ENCODE peak calls at places on chromosome 5, in five cellular contexts. O, Y, U, R and F are unnamed samples.

GRCh38 chr5:90882448-90882847 is 323.9 kb downstream of the ADGRV1 start:
- DNase-seq in O (no peak), Y (no peak), U (no peak), R (no peak), F (no peak)

GRCh38 chr5:102722930-102723329 is 32.2 kb upstream of the PAM start:
- DNase-seq in O (no peak), Y (no peak), U (no peak), R (no peak), F (no peak)

GRCh38 chr5:132725745-132726144 is 11.6 kb downstream of the KIF3A start:
- DNase-seq in O (no peak), Y (no peak), U (no peak), R (no peak), F (no peak)

GRCh38 chr5:33441241-33441844 is 578 bp downstream of the TARS1 start:
- DNase-seq in O (peak; percentile 77), Y (no peak), U (peak; percentile 40), R (peak; percentile 58), F (no peak)

GRCh38 chr5:177366528-177367322 is 9.0 kb downstream of the RGS14 start:
- DNase-seq in O (no peak), Y (peak; percentile 91), U (peak; percentile 96), R (no peak), F (peak; percentile 95)

GRCh38 chr5:137320056-137321045 is 178.8 kb downstream of the SPOCK1 start:
- DNase-seq in O (peak; percentile 39), Y (no peak), U (no peak), R (peak; percentile 64), F (no peak)

GRCh38 chr5:148961261-148962199 is 101.3 kb downstream of the SH3TC2 start:
- DNase-seq in O (peak; percentile 76), Y (no peak), U (no peak), R (no peak), F (no peak)

GRCh38 chr5:7762267-7762666 is 88.7 kb downstream of the CFAP90 start:
- DNase-seq in O (no peak), Y (no peak), U (no peak), R (no peak), F (no peak)

GRCh38 chr5:8188874-8189588 is 320.1 kb downstream of the MTRR start:
- DNase-seq in O (no peak), Y (no peak), U (no peak), R (no peak), F (no peak)

GRCh38 chr5:32312194-32312681 is 501 bp downstream of the MTMR12 start:
- DNase-seq in O (peak; percentile 43), Y (peak; percentile 78), U (peak; percentile 91), R (peak; percentile 47), F (peak; percentile 84)

DNA sequence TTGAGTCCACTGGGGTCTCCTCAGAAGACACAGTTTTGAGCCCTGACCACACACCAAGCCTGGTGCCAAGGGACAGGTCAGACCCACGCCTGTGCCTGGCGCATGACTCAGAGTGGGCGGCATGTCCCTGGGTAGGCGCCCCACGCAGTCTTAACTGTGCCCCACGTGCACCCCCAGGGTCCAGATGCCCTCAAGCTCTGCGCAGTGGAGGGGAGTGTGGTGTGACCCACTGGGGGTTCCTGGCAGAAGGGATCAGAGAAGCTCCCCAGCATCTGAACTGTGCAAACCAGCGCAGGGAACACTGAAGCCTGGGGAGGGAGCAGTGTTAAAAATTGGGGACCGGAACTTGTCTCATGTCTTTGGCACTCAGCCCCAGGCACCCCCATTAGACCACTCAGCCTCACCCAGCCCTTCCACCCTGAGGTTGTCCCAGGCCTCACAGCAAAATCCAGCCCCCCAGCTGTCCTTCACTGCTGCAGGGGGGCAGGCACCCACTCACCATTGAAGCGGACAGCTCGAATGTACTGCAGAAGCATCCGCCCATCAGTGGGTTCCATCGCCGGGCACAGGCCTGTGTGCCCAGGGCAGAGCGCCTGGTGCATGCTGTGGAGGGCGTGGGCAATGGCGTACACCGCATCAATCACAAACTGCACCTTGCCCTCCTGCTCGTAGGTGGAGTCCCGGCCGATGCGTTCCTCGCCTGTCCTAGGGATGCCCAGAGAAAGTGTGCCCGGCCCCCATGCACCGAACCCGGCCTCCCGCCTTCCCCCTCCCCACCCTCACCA is 6.5 kb downstream of the GRM6 start:
- DNase-seq in O (no peak), Y (no peak), U (no peak), R (no peak), F (no peak)
- H3K9me3 ChIP-seq in O (no peaks in the 10 kb centered on the region), Y (peaks cover 56% of the 10 kb centered on the region), U (peaks cover 5% of the 10 kb centered on the region), R (peaks cover 24% of the 10 kb centered on the region), F (peaks cover 78% of the 10 kb centered on the region)

GRCh38 chr5:143362828-143363227 is 40.7 kb downstream of the NR3C1 start:
- DNase-seq in O (no peak), Y (no peak), U (no peak), R (no peak), F (no peak)

GRCh38 chr5:143359869-143360268 is 43.6 kb downstream of the NR3C1 start:
- DNase-seq in O (no peak), Y (no peak), U (no peak), R (no peak), F (no peak)

GRCh38 chr5:143361438-143361837 is 42.0 kb downstream of the NR3C1 start:
- DNase-seq in O (no peak), Y (no peak), U (no peak), R (no peak), F (no peak)

DNA sequence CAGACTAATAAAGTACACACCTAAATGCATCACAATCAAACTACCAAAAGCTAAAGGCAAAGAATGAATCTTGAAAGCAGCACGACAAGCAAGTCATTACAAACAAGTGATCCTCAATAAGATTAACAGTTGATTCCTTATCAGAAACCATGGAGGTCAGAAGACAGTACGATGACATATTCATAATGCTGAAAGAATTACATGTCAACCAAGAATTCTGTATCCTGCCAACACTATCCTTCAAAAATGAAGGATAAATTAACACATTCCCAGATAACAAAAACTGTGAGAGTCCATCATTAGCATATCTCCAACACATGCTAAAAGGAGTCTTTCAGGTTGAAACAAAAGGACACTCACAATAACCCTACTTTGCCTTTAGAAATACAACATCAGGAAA is 39.4 kb downstream of the NR3C1 start:
- DNase-seq in O (no peak), Y (no peak), U (no peak), R (no peak), F (no peak)
- H3K9me3 ChIP-seq in O (peaks cover 10% of the 10 kb centered on the region), Y (peaks cover 4% of the 10 kb centered on the region), U (no peaks in the 10 kb centered on the region), R (peaks cover 3% of the 10 kb centered on the region), F (peaks cover 7% of the 10 kb centered on the region)

GRCh38 chr5:180935203-180935602 is 36.2 kb downstream of the BTNL8 start:
- DNase-seq in O (no peak), Y (no peak), U (no peak), R (no peak), F (no peak)

GRCh38 chr5:180932660-180933059 is 33.7 kb downstream of the BTNL8 start:
- DNase-seq in O (no peak), Y (no peak), U (no peak), R (no peak), F (no peak)

DNA sequence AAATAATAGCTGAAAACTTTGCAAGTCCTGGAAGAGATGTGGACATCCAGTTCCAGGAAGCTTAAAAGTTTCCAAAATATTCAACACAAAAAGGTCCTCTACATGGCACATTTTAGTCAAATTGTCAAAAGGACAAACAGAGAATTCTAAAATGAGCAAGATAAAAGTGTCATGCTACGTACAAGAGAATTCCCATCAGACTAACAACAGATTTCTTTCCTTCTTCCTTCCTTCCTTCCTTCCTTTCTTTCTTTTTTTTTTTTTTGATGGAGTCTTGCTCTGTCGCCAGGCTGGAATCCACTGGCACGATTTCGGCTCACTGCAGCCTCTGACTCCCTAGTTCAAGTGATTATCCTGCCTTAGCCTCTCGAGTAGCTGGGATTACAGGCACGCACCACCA is 39.3 kb downstream of the BTNL8 start:
- DNase-seq in O (no peak), Y (no peak), U (no peak), R (no peak), F (no peak)
- H3K9me3 ChIP-seq in O (peaks cover 6% of the 10 kb centered on the region), Y (peaks cover 33% of the 10 kb centered on the region), U (peaks cover 1% of the 10 kb centered on the region), R (peaks cover 19% of the 10 kb centered on the region), F (peaks cover 7% of the 10 kb centered on the region)

DNA sequence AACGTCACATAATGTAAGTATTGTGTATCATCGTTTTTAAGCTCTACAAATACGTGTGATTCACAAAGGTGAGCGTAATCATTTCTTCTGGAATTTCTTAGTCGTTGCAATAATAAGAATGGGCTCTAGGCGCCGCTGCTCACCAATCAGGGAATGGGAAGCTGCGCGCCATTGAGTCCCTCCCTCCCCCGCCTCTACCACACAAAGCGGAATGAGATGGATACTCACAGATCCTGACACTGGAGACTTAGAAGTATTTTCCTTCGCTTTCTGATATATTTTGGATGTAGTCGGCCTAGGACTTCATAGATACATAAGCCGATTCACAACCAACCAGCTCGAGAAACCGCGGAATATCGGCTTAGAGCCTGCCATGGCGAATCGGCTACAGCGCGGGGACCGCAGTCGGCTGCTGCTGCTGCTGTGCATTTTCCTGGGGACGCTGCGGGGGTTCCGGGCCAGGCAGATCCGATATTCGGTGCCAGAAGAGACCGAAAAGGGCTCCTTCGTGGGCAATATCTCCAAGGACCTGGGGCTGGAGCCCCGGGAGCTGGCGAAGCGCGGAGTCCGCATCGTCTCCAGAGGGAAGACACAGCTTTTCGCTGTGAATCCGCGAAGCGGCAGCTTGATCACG is at the start of gene PCDHGA11:
- DNase-seq in O (peak; percentile 38), Y (peak; percentile 61), U (peak; percentile 56), R (no peak), F (peak; percentile 47)
- H3K9me3 ChIP-seq in O (no peaks in the 10 kb centered on the region), Y (peaks cover 65% of the 10 kb centered on the region), U (peaks cover 16% of the 10 kb centered on the region), R (peaks cover 68% of the 10 kb centered on the region), F (peaks cover 100% of the 10 kb centered on the region)

GRCh38 chr5:3341446-3342240 is 254.0 kb upstream of the IRX1 start:
- DNase-seq in O (no peak), Y (no peak), U (no peak), R (no peak), F (peak; percentile 56)
- H3K9me3 ChIP-seq in O (no peaks in the 10 kb centered on the region), Y (no peaks in the 10 kb centered on the region), U (no peaks in the 10 kb centered on the region), R (no peaks in the 10 kb centered on the region), F (no peaks in the 10 kb centered on the region)

GRCh38 chr5:25362799-25363198 is 718.0 kb upstream of the CDH10 start:
- DNase-seq in O (no peak), Y (no peak), U (no peak), R (no peak), F (no peak)
- H3K9me3 ChIP-seq in O (no peaks in the 10 kb centered on the region), Y (peaks cover 4% of the 10 kb centered on the region), U (peaks cover 4% of the 10 kb centered on the region), R (no peaks in the 10 kb centered on the region), F (no peaks in the 10 kb centered on the region)

DNA sequence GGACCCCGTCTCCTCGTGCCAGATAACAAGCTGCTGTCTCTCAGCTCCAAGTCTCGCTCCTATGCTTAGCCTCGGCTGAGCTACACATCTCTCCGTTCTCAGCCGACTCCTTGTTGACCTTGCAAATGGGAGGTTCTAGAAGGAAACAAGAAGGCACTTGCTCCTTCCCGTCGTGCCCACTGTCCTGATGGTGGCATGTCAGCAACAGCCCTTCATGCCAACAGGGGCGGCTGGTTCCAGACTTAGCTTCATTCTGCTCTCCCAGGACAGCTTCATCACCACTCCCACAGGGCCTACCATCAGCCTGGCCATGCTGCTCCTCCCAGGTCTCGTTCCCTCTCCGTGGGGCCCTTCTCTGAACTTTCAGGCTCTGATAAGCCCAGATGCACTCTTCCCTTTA is 13.0 kb upstream of the RASGEF1C start:
- DNase-seq in O (no peak), Y (no peak), U (no peak), R (no peak), F (no peak)
- H3K9me3 ChIP-seq in O (peaks cover 7% of the 10 kb centered on the region), Y (peaks cover 41% of the 10 kb centered on the region), U (no peaks in the 10 kb centered on the region), R (peaks cover 86% of the 10 kb centered on the region), F (peaks cover 12% of the 10 kb centered on the region)

DNA sequence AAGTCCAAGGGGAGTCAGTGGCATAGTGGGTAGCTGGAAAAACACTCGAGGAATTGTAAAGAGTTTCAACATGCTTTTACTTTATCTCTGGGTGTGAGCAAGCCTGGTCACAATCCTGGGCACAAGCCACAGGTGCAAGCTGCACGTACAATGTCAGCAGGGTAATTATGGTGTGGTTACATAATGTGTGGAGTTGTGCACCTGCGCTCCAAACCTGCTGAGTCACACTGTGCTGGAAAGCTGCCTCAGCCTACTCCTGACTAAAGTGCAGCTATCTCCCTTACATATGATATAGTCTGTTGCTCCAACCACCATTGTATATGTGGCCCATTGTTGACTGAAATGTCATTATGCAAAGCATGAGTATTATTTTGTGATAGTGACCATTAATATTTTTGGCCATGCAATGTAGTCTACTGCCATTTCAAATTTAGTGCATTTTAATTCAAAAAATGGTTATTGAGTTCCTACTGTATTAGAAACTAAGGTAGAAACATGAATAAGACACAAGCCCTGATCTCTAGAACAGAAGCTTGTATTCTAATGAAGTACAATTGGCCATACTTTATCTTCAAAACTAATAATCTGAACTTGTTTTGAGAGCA is 160.9 kb upstream of the SLC30A5 start:
- DNase-seq in O (no peak), Y (no peak), U (no peak), R (no peak), F (no peak)
- H3K9me3 ChIP-seq in O (peaks cover 5% of the 10 kb centered on the region), Y (no peaks in the 10 kb centered on the region), U (peaks cover 2% of the 10 kb centered on the region), R (peaks cover 9% of the 10 kb centered on the region), F (no peaks in the 10 kb centered on the region)